ENCODE peak calls at places on chromosome 1, in eight cellular contexts. I, U, B, Y, C, T, S and H are unnamed samples.
A peak's percentile ranks its signal among the peaks of the same experiment; 100 is the strongest.

GRCh38 chr1:91564888-91565700 is 64.4 kb downstream of the CDC7 start:
- ATAC-seq in S (no peak), U (no peak), T (peak; percentile 92), C (peak; percentile 50), B (no peak), I (no peak), Y (no peak), H (peak; percentile 39)

GRCh38 chr1:116711061-116711582 is 43.1 kb upstream of the CD2 start:
- ATAC-seq in S (peak; percentile 78), Y (no peak), C (peak; percentile 2), U (peak; percentile 79), T (peak; percentile 85), I (no peak), B (no peak), H (no peak)

GRCh38 chr1:61618193-61618592 is 106.7 kb downstream of the TM2D1 start:
- ATAC-seq in U (no peak), Y (no peak), C (no peak), S (no peak), I (no peak), B (no peak), T (no peak), H (no peak)

GRCh38 chr1:98331718-98332311 is 329.7 kb upstream of the SNX7 start:
- ATAC-seq in S (no peak), T (no peak), B (no peak), I (no peak), Y (no peak), U (no peak), C (no peak), H (no peak)

GRCh38 chr1:211619033-211619996 is 40.4 kb upstream of the SLC30A1 start:
- ATAC-seq in I (peak; percentile 31), U (no peak), T (no peak), C (no peak), S (no peak), B (peak; percentile 16), Y (peak; percentile 78), H (no peak)

GRCh38 chr1:225977937-225978748 is 21.0 kb downstream of the SDE2 start:
- ATAC-seq in U (no peak), S (peak; percentile 85), C (no peak), T (no peak), B (peak; percentile 19), Y (no peak), I (no peak), H (no peak)

GRCh38 chr1:244176201-244176600 is 125.1 kb downstream of the ZBTB18 start:
- ATAC-seq in S (no peak), Y (no peak), I (no peak), C (no peak), B (no peak), U (no peak), T (no peak), H (no peak)

GRCh38 chr1:41673806-41674205 is 189.3 kb upstream of the EDN2 start:
- ATAC-seq in Y (no peak), S (peak; percentile 76), C (no peak), I (no peak), B (no peak), T (no peak), U (no peak), H (no peak)

GRCh38 chr1:207901041-207901653 is 9.8 kb downstream of the CD34 start:
- ATAC-seq in S (no peak), I (no peak), B (no peak), Y (no peak), C (peak; percentile 55), U (no peak), T (no peak), H (no peak)

GRCh38 chr1:110737206-110737605 is 62.5 kb upstream of the KCNA3 start:
- ATAC-seq in Y (no peak), B (no peak), U (no peak), I (no peak), T (no peak), C (no peak), S (no peak), H (no peak)

GRCh38 chr1:217272385-217272784 is 358.5 kb downstream of the GPATCH2 start:
- ATAC-seq in U (no peak), S (no peak), I (no peak), C (no peak), T (no peak), Y (no peak), B (no peak), H (peak; percentile 34)

GRCh38 chr1:184424171-184424570 is 37.3 kb downstream of the C1orf21 start:
- ATAC-seq in C (no peak), I (no peak), B (no peak), S (no peak), T (no peak), U (no peak), Y (no peak), H (no peak)

GRCh38 chr1:184423649-184424048 is 36.8 kb downstream of the C1orf21 start:
- ATAC-seq in C (no peak), B (no peak), Y (no peak), S (no peak), U (no peak), I (no peak), T (no peak), H (no peak)

GRCh38 chr1:184425449-184426277 is 38.8 kb downstream of the C1orf21 start:
- ATAC-seq in I (no peak), B (no peak), U (no peak), C (peak; percentile 73), Y (no peak), T (peak; percentile 50), S (no peak), H (no peak)

GRCh38 chr1:184426278-184426674 is 39.4 kb downstream of the C1orf21 start:
- ATAC-seq in B (no peak), I (no peak), S (no peak), C (no peak), Y (no peak), T (peak; percentile 97), U (no peak), H (no peak)

GRCh38 chr1:184424945-184425344 is 38.1 kb downstream of the C1orf21 start:
- ATAC-seq in T (no peak), C (no peak), U (no peak), B (no peak), Y (no peak), S (no peak), I (no peak), H (no peak)
- TF ChIP-seq POLR2AphosphoS5 in T (no peak), C (no peak), U (no peak), B (no peak), Y (no peak), S (no peak), I (no peak), H (no peak)

DNA sequence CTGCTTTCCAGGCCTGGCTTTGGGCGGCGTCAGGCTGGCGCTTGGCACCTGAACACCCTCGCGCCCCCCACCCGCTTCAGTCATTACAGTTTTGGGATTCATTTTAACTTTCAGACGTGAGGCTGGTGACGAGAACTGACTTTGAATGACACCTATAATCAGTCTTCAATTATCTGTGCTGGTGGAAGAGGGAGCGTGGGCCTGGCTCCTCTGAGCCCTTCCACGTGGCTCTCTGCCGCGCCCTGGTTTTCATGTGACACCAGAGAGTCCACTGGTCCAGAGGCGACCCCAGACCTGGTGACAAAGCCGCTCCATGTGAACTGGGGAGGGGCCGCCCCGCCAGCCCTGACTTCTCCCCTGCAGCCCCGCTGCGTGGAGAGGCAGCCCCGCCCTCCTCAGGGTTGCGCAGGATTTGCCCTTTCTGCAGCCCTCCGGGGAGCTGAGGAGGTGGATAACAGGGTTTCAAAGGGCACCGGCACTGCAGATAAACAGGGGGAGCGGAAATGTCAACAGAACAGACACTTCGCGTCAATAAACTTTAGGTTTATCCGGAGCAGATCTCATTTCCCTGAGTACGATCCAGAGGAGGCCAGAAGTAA is 56.3 kb downstream of the AJAP1 start:
- ATAC-seq in T (peak; percentile 65), Y (peak; percentile 75), S (no peak), I (no peak), U (no peak), C (no peak), B (no peak), H (no peak)
- H3K4me3 ChIP-seq in T (no peak overlapping the region), Y (no peak overlapping the region), S (no peak overlapping the region), I (no peak overlapping the region), U (no peak overlapping the region), C (no peak overlapping the region), B (no peak overlapping the region), H (no peak overlapping the region)

DNA sequence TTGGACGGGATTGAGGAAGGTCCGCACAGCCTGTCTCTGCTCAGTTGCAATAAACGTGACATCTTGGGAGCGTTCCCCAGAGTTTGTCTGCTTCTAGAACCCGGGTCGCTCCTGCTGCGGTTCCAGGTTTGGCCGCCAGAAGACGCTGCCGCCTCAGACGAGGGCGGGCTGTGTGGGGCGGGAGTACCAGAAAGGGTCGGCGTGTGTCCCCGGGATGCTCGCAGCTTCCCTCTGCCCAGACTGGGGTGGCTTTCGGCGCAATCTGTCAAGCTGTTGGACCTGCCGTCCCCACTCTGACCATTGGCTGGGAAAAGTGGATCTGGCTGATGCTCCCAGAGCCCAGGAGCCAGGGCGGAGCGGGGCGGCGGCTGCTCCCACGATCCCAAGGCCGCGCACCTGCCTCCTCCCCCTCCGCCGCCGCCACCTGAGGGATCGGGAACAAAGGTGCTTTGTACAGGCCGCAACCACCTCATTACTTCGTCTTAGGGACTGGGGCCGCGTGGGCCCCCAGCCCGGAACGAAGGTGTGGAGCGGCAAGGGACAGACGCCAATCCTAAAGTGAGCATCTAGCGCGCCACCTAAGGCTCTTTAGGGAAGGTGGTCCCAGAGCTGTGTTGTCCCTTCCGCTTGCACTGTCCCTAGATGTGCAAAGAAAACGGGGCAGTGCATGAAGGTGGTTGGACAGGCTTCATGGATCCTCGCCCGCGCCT is 683 bp upstream of the EFNA4 start:
- ATAC-seq in B (peak; percentile 81), Y (peak; percentile 68), T (peak; percentile 55), S (peak; percentile 65), I (peak; percentile 56), U (peak; percentile 48), C (peak; percentile 57), H (peak; percentile 38)
- TF ChIP-seq CTCF in B (peak; percentile 96), Y (peak; percentile 92), T (peak; percentile 63), S (peak; percentile 96), I (peak; percentile 96), U (peak; percentile 87), C (peak; percentile 72), H (peak; percentile 55)

GRCh38 chr1:187839873-187840272 is 1011.1 kb downstream of the PLA2G4A start:
- ATAC-seq in S (peak; percentile 30), Y (no peak), B (no peak), U (no peak), I (no peak), C (no peak), T (no peak), H (no peak)

GRCh38 chr1:187838335-187839293 is 1009.9 kb downstream of the PLA2G4A start:
- ATAC-seq in S (peak; percentile 44), I (no peak), T (no peak), C (no peak), Y (no peak), B (no peak), U (no peak), H (no peak)

GRCh38 chr1:187842406-187843165 is 1013.8 kb downstream of the PLA2G4A start:
- ATAC-seq in Y (no peak), S (no peak), I (no peak), C (no peak), T (no peak), U (no peak), B (no peak), H (no peak)

GRCh38 chr1:187837787-187838186 is 1009.0 kb downstream of the PLA2G4A start:
- ATAC-seq in T (no peak), C (no peak), U (no peak), Y (no peak), B (no peak), S (no peak), I (no peak), H (no peak)

DNA sequence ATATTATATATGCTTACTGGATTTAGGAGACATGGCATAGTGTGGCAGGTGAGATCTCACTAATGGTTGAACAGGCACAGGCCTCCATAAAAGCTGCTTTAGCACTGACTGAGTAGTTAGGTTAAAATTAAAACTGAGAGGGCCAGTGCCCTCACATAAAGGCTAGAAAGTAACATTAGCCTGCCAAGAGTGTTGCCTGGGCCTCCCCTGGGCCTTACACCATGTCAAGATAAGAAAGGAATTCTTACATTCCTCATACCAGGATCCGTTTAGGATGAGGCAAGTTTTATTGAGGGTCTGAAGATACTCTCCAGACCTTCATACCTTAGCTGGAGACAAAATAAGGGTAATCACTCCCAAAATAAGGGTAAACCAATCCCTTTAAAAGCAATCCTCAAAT is 1011.8 kb downstream of the PLA2G4A start:
- ATAC-seq in Y (no peak), C (no peak), U (no peak), I (no peak), S (no peak), B (no peak), T (no peak), H (no peak)
- TF ChIP-seq POLR2AphosphoS5 in Y (no peak), C (no peak), U (no peak), I (no peak), S (no peak), B (no peak), T (no peak), H (no peak)